ENCODE peak calls at places on chromosomes 3 and 15, in six cellular contexts. Z is CD8-positive, alpha-beta T cell; J is astrocyte; E is CD8-positive, alpha-beta memory T cell; L is psoas muscle; Y is SJSA1. N is an unnamed sample.

GRCh38 chr3:50227390-50228183 is 8.4 kb upstream of the GNAI2 start:
- DNase-seq in E (peak; percentile 93), Y (peak; percentile 80), J (peak; percentile 71), Z (peak; percentile 91), L (peak; percentile 96), N (peak; percentile 92)

GRCh38 chr3:157830865-157831264 is 275.4 kb downstream of the SHOX2 start:
- DNase-seq in Y (peak; percentile 16), J (no peak), L (no peak), Z (no peak), E (no peak), N (no peak)

GRCh38 chr15:90033448-90033847 is 32.3 kb downstream of the ZNF710 start:
- DNase-seq in Y (no peak), Z (no peak), J (no peak), L (no peak), E (no peak), N (no peak)

GRCh38 chr15:48402778-48403177 is 71.5 kb downstream of the DUT start:
- DNase-seq in J (peak; percentile 67), E (no peak), L (no peak), Y (no peak), Z (no peak), N (no peak)

GRCh38 chr3:62371032-62371734 is 2.2 kb downstream of the FEZF2 start:
- DNase-seq in L (no peak), E (no peak), Y (no peak), J (no peak), Z (no peak), N (no peak)

GRCh38 chr15:31039961-31040360 is 48.5 kb upstream of the MTMR10 start:
- DNase-seq in E (no peak), Z (no peak), L (no peak), J (no peak), Y (no peak), N (no peak)

GRCh38 chr3:71585891-71586809 is 2.6 kb upstream of the FOXP1 start:
- DNase-seq in Z (peak; percentile 29), Y (peak; percentile 32), L (no peak), E (no peak), J (peak; percentile 24), N (no peak)

GRCh38 chr3:138359549-138360271 is 11.3 kb downstream of the MRAS start:
- DNase-seq in J (no peak), Y (no peak), E (no peak), Z (no peak), L (no peak), N (no peak)

GRCh38 chr3:194683431-194683830 is 2.3 kb upstream of the FAM43A start:
- DNase-seq in Z (no peak), Y (no peak), E (no peak), J (peak; percentile 65), L (no peak), N (no peak)

GRCh38 chr15:78800189-78800588 is 11.1 kb downstream of the ADAMTS7 start:
- DNase-seq in L (no peak), E (no peak), J (no peak), Z (no peak), Y (no peak), N (no peak)

GRCh38 chr15:61049003-61049402 is 180.1 kb downstream of the RORA start:
- DNase-seq in Z (no peak), L (no peak), Y (no peak), J (no peak), E (no peak), N (no peak)

GRCh38 chr3:33883538-33884203 is 85.2 kb downstream of the PDCD6IP start:
- DNase-seq in Z (no peak), J (no peak), L (no peak), E (no peak), Y (peak; percentile 33), N (no peak)

GRCh38 chr3:197801801-197802504 is 10.9 kb downstream of the LRCH3 start:
- DNase-seq in L (no peak), Z (peak; percentile 32), J (peak; percentile 39), E (no peak), Y (no peak), N (no peak)

GRCh38 chr3:126155280-126155640 is 25.1 kb downstream of the ALDH1L1 start:
- DNase-seq in Z (no peak), J (no peak), Y (no peak), L (no peak), E (no peak), N (no peak)

GRCh38 chr15:45660231-45660979 is 25.6 kb downstream of the SQOR start:
- DNase-seq in Y (no peak), L (peak; percentile 70), E (no peak), J (no peak), Z (no peak), N (no peak)

GRCh38 chr3:56796202-56796601 is 5.5 kb downstream of the ARHGEF3 start:
- DNase-seq in J (peak; percentile 88), L (no peak), Z (no peak), E (no peak), Y (no peak), N (no peak)

GRCh38 chr3:195200010-195200822 is 70.7 kb downstream of the XXYLT1 start:
- DNase-seq in E (no peak), L (no peak), J (no peak), Z (no peak), Y (no peak), N (no peak)

GRCh38 chr15:97319316-97319715 is 641.2 kb upstream of the ARRDC4 start:
- DNase-seq in E (no peak), J (no peak), Z (no peak), L (no peak), Y (no peak), N (no peak)

GRCh38 chr15:77514635-77515421 is 94.1 kb downstream of the HMG20A start:
- DNase-seq in J (no peak), E (no peak), L (peak; percentile 28), Y (no peak), Z (no peak), N (no peak)

GRCh38 chr3:188194327-188194726 is 40.4 kb downstream of the LPP start:
- DNase-seq in Y (peak; percentile 42), E (no peak), J (peak; percentile 77), L (no peak), Z (no peak), N (no peak)

GRCh38 chr3:194282436-194283122 is 68.5 kb downstream of the CPN2 start:
- DNase-seq in Y (no peak), L (no peak), J (no peak), E (no peak), Z (no peak), N (peak; percentile 63)

GRCh38 chr3:81728766-81729544 is 32.5 kb downstream of the GBE1 start:
- DNase-seq in Z (no peak), E (no peak), L (no peak), Y (peak; percentile 63), J (peak; percentile 63), N (no peak)

GRCh38 chr15:66847565-66847991 is 145.5 kb downstream of the SMAD6 start:
- DNase-seq in Z (no peak), E (no peak), Y (no peak), L (no peak), J (no peak), N (no peak)

GRCh38 chr15:89836255-89837133 is 21.8 kb upstream of the ANPEP start:
- DNase-seq in Z (no peak), E (no peak), L (no peak), J (peak; percentile 96), Y (peak; percentile 84), N (no peak)

GRCh38 chr3:69339766-69340165 is 46.1 kb downstream of the FRMD4B start:
- DNase-seq in Z (no peak), J (no peak), L (no peak), E (no peak), Y (no peak), N (peak; percentile 63)

GRCh38 chr3:147939425-147940196 is 530.4 kb downstream of the ZIC1 start:
- DNase-seq in Z (no peak), J (peak; percentile 24), L (no peak), Y (no peak), E (no peak), N (peak; percentile 46)

GRCh38 chr15:101052031-101052620 is 133.0 kb downstream of the LRRK1 start:
- DNase-seq in J (no peak), L (no peak), Z (no peak), Y (no peak), E (no peak), N (no peak)

GRCh38 chr3:27589795-27590194 is 105.6 kb upstream of the SLC4A7 start:
- DNase-seq in E (no peak), Z (no peak), L (no peak), Y (no peak), J (peak; percentile 70), N (no peak)

GRCh38 chr15:57726411-57726810 is 19.9 kb downstream of the POLR2M start:
- DNase-seq in L (no peak), E (no peak), J (peak; percentile 44), Z (no peak), Y (no peak), N (no peak)

DNA sequence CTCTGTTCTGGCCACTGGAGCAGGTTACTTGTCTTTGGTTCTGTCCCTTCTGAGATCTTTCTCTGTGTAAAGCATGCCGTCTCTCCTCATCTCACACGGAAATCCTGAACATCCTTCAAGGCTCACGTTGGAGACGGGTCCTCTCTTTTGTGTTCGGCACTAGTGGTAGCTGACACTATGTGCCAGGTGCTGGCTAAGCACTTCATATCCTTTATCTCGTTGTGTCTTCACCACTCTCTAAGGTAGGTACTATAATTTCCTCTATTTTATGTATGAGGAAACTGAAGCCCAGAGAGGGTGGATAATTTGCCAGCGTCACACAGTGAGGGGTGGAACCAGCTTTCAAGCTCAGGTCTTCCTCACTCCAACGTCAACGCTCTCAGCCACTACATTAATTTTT is 1.2 kb downstream of the IFT122 start:
- DNase-seq in E (no peak), Z (no peak), L (no peak), Y (no peak), J (no peak), N (no peak)
- H3K4me3 ChIP-seq in E (peak overlapping the region; percentile 72), Z (peak overlapping the region; percentile 99), L (peak overlapping the region; percentile 95), Y (peak overlapping the region; percentile 70), J (peak overlapping the region; percentile 97), N (peak overlapping the region; percentile 64)

GRCh38 chr3:123063034-123063433 is 3.8 kb upstream of the PDIA5 start:
- DNase-seq in Y (no peak), Z (no peak), J (no peak), L (no peak), E (no peak), N (no peak)
- H3K4me1 ChIP-seq in Y (peaks cover 17% of the 10 kb centered on the region), Z (peaks cover 7% of the 10 kb centered on the region), J (no peaks in the 10 kb centered on the region), L (peaks cover 11% of the 10 kb centered on the region), E (peaks cover 6% of the 10 kb centered on the region), N (no peaks in the 10 kb centered on the region)

DNA sequence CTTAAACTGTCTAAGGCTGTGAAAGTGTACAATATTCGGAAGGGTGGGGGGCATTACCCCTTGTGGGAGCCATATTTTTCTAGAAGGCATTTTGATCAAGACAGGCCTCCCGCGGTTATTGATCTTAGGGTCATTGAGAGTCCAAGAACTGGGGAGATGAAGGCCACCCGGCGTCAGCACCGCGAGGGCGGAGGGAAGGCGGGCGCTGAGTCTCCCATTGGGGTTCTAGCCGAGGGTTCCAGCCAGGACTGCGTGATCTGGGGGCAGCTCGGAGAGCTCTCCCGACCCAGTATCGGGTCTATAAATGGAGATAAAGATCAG is 755 bp upstream of the ST8SIA2 start:
- DNase-seq in Y (no peak), Z (no peak), J (no peak), E (no peak), L (no peak), N (no peak)
- H3K4me3 ChIP-seq in Y (no peak overlapping the region), Z (no peak overlapping the region), J (peak overlapping the region; percentile 65), E (no peak overlapping the region), L (no peak overlapping the region), N (no peak overlapping the region)

DNA sequence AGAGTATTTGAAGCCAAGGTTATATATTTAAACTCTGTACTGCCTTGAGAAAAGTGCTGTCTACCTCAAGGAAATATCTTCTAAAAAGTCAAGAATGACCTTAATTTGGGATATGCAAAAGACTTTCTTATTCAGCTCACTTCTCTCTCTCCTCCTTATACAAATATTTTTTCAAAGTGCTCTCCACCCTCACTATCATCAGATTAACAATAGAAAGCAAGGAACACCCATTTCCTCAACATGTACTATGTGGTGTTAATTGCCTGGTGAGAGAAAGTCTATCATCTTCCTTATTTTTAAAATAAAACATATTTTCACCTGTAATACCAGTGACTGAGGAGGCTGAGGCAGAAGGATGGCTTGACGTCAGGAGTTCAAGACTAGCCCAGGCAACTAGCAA is 44.5 kb upstream of the RSL24D1 start:
- DNase-seq in E (no peak), Z (no peak), L (no peak), Y (no peak), J (no peak), N (no peak)
- H3K4me1 ChIP-seq in E (peaks cover 20% of the 10 kb centered on the region), Z (peaks cover 18% of the 10 kb centered on the region), L (no peaks in the 10 kb centered on the region), Y (no peaks in the 10 kb centered on the region), J (no peaks in the 10 kb centered on the region), N (no peaks in the 10 kb centered on the region)